ENCODE peak calls at places on chromosomes 13 and 19, in six cellular contexts. Z is fibroblast of lung, T is stomach, J is heart right ventricle, Q is cardiac muscle cell, N is tibial artery. G is an unnamed sample.

GRCh38 chr13:75666646-75667351 is 30.7 kb downstream of the LMO7 start:
- DNase-seq in Z (peak; percentile 78), T (no peak), J (no peak), Q (no peak), N (no peak), G (no peak)

GRCh38 chr19:8552810-8553209 is 24.4 kb downstream of the MYO1F start:
- DNase-seq in Z (peak; percentile 42), T (no peak), J (no peak), Q (no peak), N (no peak), G (peak; percentile 83)

GRCh38 chr19:46718157-46718933 is 1.4 kb upstream of the PRKD2 start:
- DNase-seq in Z (no peak), T (peak; percentile 45), J (no peak), Q (no peak), N (no peak), G (peak; percentile 60)

GRCh38 chr13:42876810-42877550 is 95.6 kb downstream of the FAM216B start:
- DNase-seq in Z (peak; percentile 71), T (no peak), J (no peak), Q (no peak), N (no peak), G (no peak)

GRCh38 chr13:110055089-110055488 is 251.9 kb downstream of the COL4A1 start:
- DNase-seq in Z (peak; percentile 77), T (no peak), J (no peak), Q (no peak), N (no peak), G (no peak)

GRCh38 chr19:15635016-15635805 is 5.5 kb upstream of the CYP4F3 start:
- DNase-seq in Z (no peak), T (no peak), J (no peak), Q (no peak), N (no peak), G (no peak)

GRCh38 chr19:3266792-3267469 is 42.5 kb downstream of the CELF5 start:
- DNase-seq in Z (no peak), T (no peak), J (no peak), Q (no peak), N (no peak), G (no peak)

GRCh38 chr13:111893071-111893606 is 173.8 kb upstream of the SOX1 start:
- DNase-seq in Z (no peak), T (no peak), J (no peak), Q (peak; percentile 81), N (no peak), G (peak; percentile 97)

GRCh38 chr19:13024958-13025653 is 29.8 kb downstream of the NFIX start:
- DNase-seq in Z (peak; percentile 52), T (no peak), J (no peak), Q (no peak), N (no peak), G (peak; percentile 77)

GRCh38 chr19:6501740-6502648 is at the start of gene TUBB4A:
- DNase-seq in Z (no peak), T (no peak), J (peak; percentile 55), Q (peak; percentile 63), N (no peak), G (peak; percentile 70)

GRCh38 chr13:23609414-23610186 is 39.4 kb downstream of the TNFRSF19 start:
- DNase-seq in Z (peak; percentile 77), T (no peak), J (no peak), Q (no peak), N (peak; percentile 47), G (no peak)

GRCh38 chr13:46403851-46404731 is 17.0 kb upstream of the RUBCNL start:
- DNase-seq in Z (no peak), T (no peak), J (no peak), Q (no peak), N (no peak), G (no peak)

GRCh38 chr19:44890366-44891015 is 563 bp upstream of the TOMM40 start:
- DNase-seq in Z (peak; percentile 99), T (no peak), J (peak; percentile 100), Q (no peak), N (peak; percentile 100), G (peak; percentile 100)

GRCh38 chr13:33349996-33350826 is 64.7 kb upstream of the STARD13 start:
- DNase-seq in Z (peak; percentile 48), T (peak; percentile 66), J (peak; percentile 68), Q (peak; percentile 44), N (peak; percentile 59), G (peak; percentile 67)

GRCh38 chr19:31698352-31698751 is 349.1 kb upstream of the TSHZ3 start:
- DNase-seq in Z (no peak), T (no peak), J (no peak), Q (no peak), N (no peak), G (no peak)

GRCh38 chr13:54682184-54682583 is 1653.6 kb downstream of the OLFM4 start:
- DNase-seq in Z (no peak), T (no peak), J (no peak), Q (no peak), N (no peak), G (no peak)

GRCh38 chr13:72782717-72783116 is 784 bp downstream of the PIBF1 start:
- DNase-seq in Z (peak; percentile 50), T (no peak), J (no peak), Q (no peak), N (no peak), G (no peak)

GRCh38 chr13:108269601-108270328 is at the start of gene TNFSF13B:
- DNase-seq in Z (peak; percentile 11), T (peak; percentile 43), J (peak; percentile 35), Q (peak; percentile 1), N (peak; percentile 29), G (peak; percentile 91)

GRCh38 chr13:50991624-50992610 is 82.3 kb downstream of the RNASEH2B start:
- DNase-seq in Z (no peak), T (no peak), J (no peak), Q (no peak), N (no peak), G (no peak)

GRCh38 chr13:39887424-39887823 is 232.0 kb downstream of the COG6 start:
- DNase-seq in Z (no peak), T (no peak), J (no peak), Q (no peak), N (no peak), G (no peak)

GRCh38 chr13:28819748-28820098 is 416 bp upstream of the MTUS2 start:
- DNase-seq in Z (peak; percentile 30), T (peak; percentile 27), J (peak; percentile 77), Q (peak; percentile 86), N (no peak), G (peak; percentile 92)

GRCh38 chr19:52170863-52171320 is 529 bp downstream of the ZNF836 start:
- DNase-seq in Z (no peak), T (no peak), J (peak; percentile 22), Q (peak; percentile 39), N (no peak), G (peak; percentile 72)

GRCh38 chr13:30346159-30346788 is 38.9 kb upstream of the KATNAL1 start:
- DNase-seq in Z (no peak), T (peak; percentile 59), J (no peak), Q (no peak), N (no peak), G (no peak)

GRCh38 chr13:80962173-80962572 is 621.2 kb upstream of the SPRY2 start:
- DNase-seq in Z (peak; percentile 35), T (no peak), J (no peak), Q (no peak), N (no peak), G (no peak)

GRCh38 chr19:47419037-47419783 is at the start of gene MEIS3:
- DNase-seq in Z (no peak), T (no peak), J (no peak), Q (peak; percentile 53), N (no peak), G (peak; percentile 81)

GRCh38 chr19:7074705-7075282 is 5.3 kb downstream of the ZNF557 start:
- DNase-seq in Z (no peak), T (no peak), J (no peak), Q (no peak), N (no peak), G (no peak)

GRCh38 chr19:52660981-52661380 is 22.8 kb upstream of the ZNF83 start:
- DNase-seq in Z (peak; percentile 66), T (no peak), J (no peak), Q (no peak), N (no peak), G (no peak)

GRCh38 chr19:4673726-4674125 is 3.6 kb upstream of the MYDGF start:
- DNase-seq in Z (no peak), T (no peak), J (no peak), Q (no peak), N (no peak), G (no peak)

GRCh38 chr19:4678881-4679379 is 8.8 kb upstream of the MYDGF start:
- DNase-seq in Z (peak; percentile 23), T (no peak), J (no peak), Q (peak; percentile 59), N (no peak), G (peak; percentile 98)

GRCh38 chr19:4679416-4679815 is 9.3 kb upstream of the MYDGF start:
- DNase-seq in Z (no peak), T (no peak), J (no peak), Q (no peak), N (no peak), G (no peak)

GRCh38 chr19:4675346-4675745 is 5.2 kb upstream of the MYDGF start:
- DNase-seq in Z (no peak), T (no peak), J (no peak), Q (no peak), N (no peak), G (no peak)

DNA sequence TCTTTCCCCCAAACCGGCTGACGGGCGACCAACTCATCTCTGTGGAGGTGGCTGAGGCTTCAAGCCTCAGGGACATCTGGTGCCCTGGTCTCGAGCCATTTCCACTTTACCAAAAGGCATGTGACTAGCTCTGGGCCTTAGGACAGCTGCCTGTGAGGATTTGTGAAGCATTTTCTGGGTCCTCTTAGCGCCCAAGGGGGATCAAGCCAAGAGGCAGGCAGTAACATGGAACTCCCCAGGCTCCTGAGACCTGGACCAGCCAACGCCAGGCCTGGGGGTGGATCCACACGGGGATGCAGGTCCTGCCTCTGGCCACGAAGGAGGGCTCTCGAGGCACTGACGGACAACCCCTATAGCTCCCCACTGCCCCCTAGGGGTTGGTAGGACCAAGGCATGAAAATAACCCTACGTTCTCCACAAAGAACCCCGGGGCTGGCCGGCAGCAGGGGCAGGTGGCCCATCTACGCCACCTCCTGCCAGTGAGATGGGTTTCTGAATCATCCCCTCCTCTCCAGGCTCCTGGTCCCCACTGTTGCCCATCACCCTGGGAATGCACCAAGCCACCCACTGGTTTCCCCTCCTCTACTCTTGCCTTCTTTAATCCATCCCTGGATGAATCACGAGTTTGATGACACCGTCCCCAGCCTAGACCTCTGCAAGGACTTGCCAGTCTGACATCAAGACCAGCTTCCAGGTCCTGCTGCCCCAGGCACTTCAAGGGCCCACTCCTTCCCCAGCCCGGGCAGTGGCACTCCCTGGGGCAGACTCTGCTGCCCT is 7.0 kb upstream of the MYDGF start:
- DNase-seq in Z (peak; percentile 32), T (peak; percentile 56), J (no peak), Q (peak; percentile 51), N (no peak), G (peak; percentile 94)
- TF ChIP-seq CTCF in Z (peak; percentile 53), T (no peak), J (peak; percentile 48), Q (peak; percentile 46), N (no peak), G (peak; percentile 85)

GRCh38 chr19:18539372-18539771 is 4.0 kb downstream of the FKBP8 start:
- DNase-seq in Z (no peak), T (no peak), J (no peak), Q (no peak), N (no peak), G (no peak)
- H3K36me3 ChIP-seq in Z (peaks cover 27% of the 10 kb centered on the region), T (peaks cover 72% of the 10 kb centered on the region), J (peaks cover 60% of the 10 kb centered on the region), Q (peaks cover 42% of the 10 kb centered on the region), N (peaks cover 62% of the 10 kb centered on the region), G (peaks cover 52% of the 10 kb centered on the region)

GRCh38 chr13:21043898-21044297 is 17.5 kb downstream of the LATS2 start:
- DNase-seq in Z (peak; percentile 88), T (no peak), J (no peak), Q (peak; percentile 22), N (no peak), G (no peak)
- H3K4me3 ChIP-seq in Z (no peak overlapping the region), T (no peak overlapping the region), J (no peak overlapping the region), Q (no peak overlapping the region), N (no peak overlapping the region), G (peak overlapping the region; percentile 26)

GRCh38 chr19:39540333-39540673 is 342 bp upstream of the EID2 start:
- DNase-seq in Z (no peak), T (no peak), J (no peak), Q (no peak), N (no peak), G (no peak)
- TF ChIP-seq CTCF in Z (no peak), T (no peak), J (no peak), Q (no peak), N (no peak), G (no peak)

G was measured in endodermal cell.